ENCODE peak calls at places on chromosomes 7 and 10, in nine cellular contexts. M is stimulated activated CD4-positive, alpha-beta T cell treated with anti-CD3 and anti-CD28 coated beads, Interleukin-1b, Interleukin-23, amount 100 ng/mL, for 24 hours; L is AG08396; J is AG20443; A is hepatocyte; V is cardiac fibroblast; P is glomerular endothelial cell; U is GDM1; D is HCT116. K is an unnamed sample.

GRCh38 chr10:125377368-125377767 is 217.0 kb upstream of the CTBP2 start:
- DNase-seq in M (no peak), L (no peak), J (peak; percentile 20), A (no peak), V (peak; percentile 54), P (no peak), U (no peak), D (no peak), K (no peak)

GRCh38 chr7:50838675-50839377 is 56.1 kb upstream of the GRB10 start:
- DNase-seq in M (no peak), L (no peak), J (peak; percentile 80), A (no peak), V (peak; percentile 99), P (peak; percentile 55), U (no peak), D (no peak), K (no peak)

GRCh38 chr10:43395571-43396060 is 13.4 kb downstream of the HNRNPF start:
- DNase-seq in M (no peak), L (no peak), J (no peak), A (peak; percentile 42), V (peak; percentile 39), P (no peak), U (no peak), D (no peak), K (peak; percentile 65)

GRCh38 chr7:19538036-19538435 is 170.8 kb downstream of the POLR1F start:
- DNase-seq in M (no peak), L (no peak), J (no peak), A (no peak), V (peak; percentile 32), P (no peak), U (no peak), D (no peak), K (peak; percentile 9)

GRCh38 chr10:71969929-71970328 is 5.7 kb downstream of the CHST3 start:
- DNase-seq in M (no peak), L (no peak), J (no peak), A (no peak), V (no peak), P (no peak), U (no peak), D (no peak), K (no peak)

GRCh38 chr7:43834463-43835251 is 34.7 kb downstream of the MRPS24 start:
- DNase-seq in M (peak; percentile 12), L (no peak), J (no peak), A (no peak), V (peak; percentile 40), P (no peak), U (no peak), D (no peak), K (peak; percentile 34)

GRCh38 chr7:80335473-80336232 is 176.2 kb downstream of the GNAT3 start:
- DNase-seq in M (no peak), L (peak; percentile 21), J (peak; percentile 18), A (peak; percentile 76), V (no peak), P (no peak), U (no peak), D (no peak), K (peak; percentile 64)

GRCh38 chr7:95199779-95200558 is 124.4 kb downstream of the PON1 start:
- DNase-seq in M (no peak), L (peak; percentile 39), J (peak; percentile 66), A (peak; percentile 71), V (peak; percentile 78), P (peak; percentile 42), U (no peak), D (peak; percentile 24), K (peak; percentile 89)

GRCh38 chr10:35792301-35792700 is 150.2 kb upstream of the FZD8 start:
- DNase-seq in M (no peak), L (no peak), J (no peak), A (no peak), V (no peak), P (no peak), U (no peak), D (no peak), K (no peak)

GRCh38 chr10:130737622-130738021 is 573.9 kb downstream of the TCERG1L start:
- DNase-seq in M (no peak), L (no peak), J (no peak), A (peak; percentile 62), V (peak; percentile 2), P (no peak), U (no peak), D (no peak), K (peak; percentile 94)

GRCh38 chr7:150403376-150404171 is 24.4 kb downstream of the ZNF775 start:
- DNase-seq in M (no peak), L (no peak), J (no peak), A (peak; percentile 6), V (no peak), P (no peak), U (no peak), D (no peak), K (no peak)

GRCh38 chr10:71239946-71240795 is 27.8 kb downstream of the UNC5B start:
- DNase-seq in M (no peak), L (no peak), J (no peak), A (no peak), V (no peak), P (no peak), U (no peak), D (no peak), K (peak; percentile 93)

GRCh38 chr7:23972057-23972456 is 262.0 kb downstream of the STK31 start:
- DNase-seq in M (no peak), L (no peak), J (no peak), A (no peak), V (no peak), P (no peak), U (no peak), D (no peak), K (no peak)

GRCh38 chr10:3901370-3901769 is 116.4 kb upstream of the KLF6 start:
- DNase-seq in M (no peak), L (no peak), J (no peak), A (no peak), V (no peak), P (no peak), U (no peak), D (no peak), K (no peak)

GRCh38 chr10:74021248-74022055 is 23.5 kb downstream of the VCL start:
- DNase-seq in M (no peak), L (no peak), J (no peak), A (peak; percentile 51), V (peak; percentile 84), P (no peak), U (no peak), D (no peak), K (no peak)

K was measured in left kidney.